ENCODE peak calls at places on chromosomes 2 and 18, in five cellular contexts. G, U, M, Z and R are unnamed samples.

GRCh38 chr2:152740743-152741328 is 22.4 kb downstream of the ARL6IP6 start:
- DNase-seq in G (no peak), M (peak; percentile 71), U (peak; percentile 72), Z (no peak), R (no peak)

GRCh38 chr18:58866261-58867232 is 1.9 kb downstream of the ZNF532 start:
- DNase-seq in Z (no peak), U (no peak), M (no peak), G (no peak), R (no peak)

GRCh38 chr2:225367482-225367881 is 32.0 kb upstream of the NYAP2 start:
- DNase-seq in M (no peak), U (no peak), Z (no peak), G (no peak), R (no peak)

GRCh38 chr2:67514515-67514914 is 117.4 kb downstream of the ETAA1 start:
- DNase-seq in G (no peak), U (peak; percentile 94), Z (no peak), M (no peak), R (no peak)

GRCh38 chr2:206670531-206671319 is 28.4 kb downstream of the FAM237A start:
- DNase-seq in M (peak; percentile 9), Z (no peak), G (no peak), U (no peak), R (no peak)

GRCh38 chr2:29747786-29748470 is 173.5 kb downstream of the ALK start:
- DNase-seq in G (no peak), M (peak; percentile 7), Z (no peak), U (peak; percentile 93), R (no peak)

GRCh38 chr2:163774862-163775261 is 39.1 kb upstream of the FIGN start:
- DNase-seq in U (peak; percentile 81), Z (no peak), G (no peak), M (no peak), R (no peak)

GRCh38 chr2:236768393-236769140 is 198.9 kb downstream of the ACKR3 start:
- DNase-seq in U (peak; percentile 14), G (no peak), Z (no peak), M (no peak), R (no peak)

GRCh38 chr2:20589975-20590703 is 60.8 kb downstream of the HS1BP3 start:
- DNase-seq in M (no peak), U (peak; percentile 35), Z (peak; percentile 5), G (peak; percentile 40), R (no peak)

GRCh38 chr18:45910405-45911023 is 56.6 kb downstream of the EPG5 start:
- DNase-seq in U (peak; percentile 49), G (peak; percentile 36), M (peak; percentile 44), Z (peak; percentile 37), R (no peak)

GRCh38 chr2:176075476-176075875 is 8.3 kb downstream of the EVX2 start:
- DNase-seq in Z (no peak), U (no peak), M (no peak), G (no peak), R (no peak)

GRCh38 chr18:59042477-59042842 is 97.2 kb upstream of the SEC11C start:
- DNase-seq in Z (no peak), G (no peak), U (no peak), M (no peak), R (no peak)

GRCh38 chr2:169609264-169609663 is 25.1 kb downstream of the PPIG start:
- DNase-seq in U (no peak), Z (no peak), G (no peak), M (no peak), R (no peak)

GRCh38 chr18:8413751-8414150 is 195.5 kb upstream of the RAB12 start:
- DNase-seq in M (no peak), G (no peak), U (no peak), Z (no peak), R (no peak)

GRCh38 chr2:96870631-96871255 is 863 bp upstream of the SEMA4C start:
- DNase-seq in U (no peak), Z (peak; percentile 73), M (no peak), G (no peak), R (no peak)

GRCh38 chr2:60811491-60812370 is 55.7 kb downstream of the PAPOLG start:
- DNase-seq in U (no peak), G (no peak), Z (no peak), M (no peak), R (no peak)

GRCh38 chr2:215178121-215178520 is 39.7 kb upstream of the ABCA12 start:
- DNase-seq in G (no peak), U (no peak), Z (no peak), M (no peak), R (no peak)

GRCh38 chr18:32802606-32803451 is 30.0 kb upstream of the KLHL14 start:
- DNase-seq in Z (no peak), G (no peak), M (peak; percentile 43), U (no peak), R (no peak)

GRCh38 chr18:35827275-35827929 is 145.1 kb upstream of the RMP24 start:
- DNase-seq in Z (no peak), U (no peak), G (no peak), M (no peak), R (no peak)

GRCh38 chr2:176710657-176711197 is 441.5 kb downstream of the MTX2 start:
- DNase-seq in G (no peak), M (no peak), Z (no peak), U (no peak), R (no peak)

GRCh38 chr2:176101862-176102261 is 2.3 kb downstream of the HOXD12 start:
- DNase-seq in U (no peak), M (no peak), G (no peak), Z (no peak), R (no peak)

GRCh38 chr2:216242365-216242764 is 129.9 kb downstream of the MARCHF4 start:
- DNase-seq in Z (no peak), U (no peak), G (no peak), M (no peak), R (no peak)

GRCh38 chr18:29488617-29489016 is 1311.7 kb upstream of the CDH2 start:
- DNase-seq in Z (no peak), U (peak; percentile 7), M (no peak), G (no peak), R (no peak)

GRCh38 chr2:236161531-236161930 is 6.7 kb downstream of the GBX2 start:
- DNase-seq in M (no peak), U (no peak), Z (no peak), G (no peak), R (no peak)

GRCh38 chr2:68767996-68768395 is 33.4 kb downstream of the ARHGAP25 start:
- DNase-seq in G (no peak), Z (no peak), U (no peak), M (no peak), R (no peak)
- H3K4me1 ChIP-seq in G (peaks cover 12% of the 10 kb centered on the region), Z (peaks cover 2% of the 10 kb centered on the region), U (peaks cover 34% of the 10 kb centered on the region), M (no peaks in the 10 kb centered on the region), R (peaks cover 65% of the 10 kb centered on the region)

GRCh38 chr2:44315945-44316344 is 40.7 kb downstream of the SLC3A1 start:
- DNase-seq in G (no peak), U (no peak), M (peak; percentile 17), Z (no peak), R (no peak)

GRCh38 chr2:44314354-44314753 is 39.1 kb downstream of the SLC3A1 start:
- DNase-seq in G (no peak), Z (no peak), M (no peak), U (no peak), R (no peak)

GRCh38 chr2:44305882-44306281 is 30.6 kb downstream of the SLC3A1 start:
- DNase-seq in Z (no peak), G (no peak), M (no peak), U (no peak), R (no peak)

GRCh38 chr2:44310287-44310686 is 35.0 kb downstream of the SLC3A1 start:
- DNase-seq in G (no peak), M (no peak), U (no peak), Z (no peak), R (no peak)
- H3K4me3 ChIP-seq in G (no peak overlapping the region), M (no peak overlapping the region), U (no peak overlapping the region), Z (no peak overlapping the region), R (no peak overlapping the region)

GRCh38 chr18:71398530-71398929 is 1109.7 kb downstream of the SOCS6 start:
- DNase-seq in U (no peak), G (no peak), M (peak; percentile 1), Z (no peak), R (no peak)
- TF ChIP-seq CTCF in U (no peak), G (no peak), M (peak; percentile 40), Z (no peak), R (no peak)

GRCh38 chr2:24816884-24817283 is 23.7 kb downstream of the CENPO start:
- DNase-seq in G (no peak), Z (no peak), M (no peak), U (peak; percentile 94), R (no peak)
- H3K4me1 ChIP-seq in G (no peaks in the 10 kb centered on the region), Z (no peaks in the 10 kb centered on the region), M (peaks cover 18% of the 10 kb centered on the region), U (peaks cover 17% of the 10 kb centered on the region), R (no peaks in the 10 kb centered on the region)

GRCh38 chr2:32626591-32627221 is 1.1 kb upstream of the TTC27 start:
- DNase-seq in G (no peak), M (no peak), Z (no peak), U (no peak), R (no peak)

GRCh38 chr2:32622570-32623310 is 5.1 kb upstream of the TTC27 start:
- DNase-seq in M (peak; percentile 22), G (no peak), Z (no peak), U (no peak), R (no peak)

GRCh38 chr2:32627441-32627900 is 379 bp upstream of the TTC27 start:
- DNase-seq in Z (peak; percentile 36), G (peak; percentile 50), U (peak; percentile 34), M (peak; percentile 9), R (no peak)

GRCh38 chr2:32623311-32623706 is 4.5 kb upstream of the TTC27 start:
- DNase-seq in G (no peak), M (no peak), Z (no peak), U (no peak), R (no peak)

DNA sequence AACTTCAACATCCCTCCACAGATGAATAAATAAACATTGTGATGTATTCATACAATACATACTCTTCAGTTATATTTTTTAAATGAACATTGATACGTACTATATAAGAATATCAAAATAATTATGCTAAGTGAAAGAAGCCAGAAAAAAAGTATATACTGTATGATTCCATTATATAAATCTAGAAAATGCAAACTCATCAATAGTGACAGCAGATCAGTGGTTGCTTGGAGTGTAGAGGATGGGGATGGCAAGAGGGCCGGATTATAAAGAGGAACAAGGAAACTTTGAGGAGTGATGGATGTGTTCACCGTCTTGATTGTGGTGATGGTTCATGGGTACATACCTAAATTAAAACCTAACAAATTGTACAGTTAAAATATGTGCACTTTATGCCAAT is 3.0 kb upstream of the TTC27 start:
- DNase-seq in U (no peak), G (no peak), Z (no peak), M (no peak), R (no peak)
- H3K4me3 ChIP-seq in U (no peak overlapping the region), G (no peak overlapping the region), Z (no peak overlapping the region), M (no peak overlapping the region), R (no peak overlapping the region)

DNA sequence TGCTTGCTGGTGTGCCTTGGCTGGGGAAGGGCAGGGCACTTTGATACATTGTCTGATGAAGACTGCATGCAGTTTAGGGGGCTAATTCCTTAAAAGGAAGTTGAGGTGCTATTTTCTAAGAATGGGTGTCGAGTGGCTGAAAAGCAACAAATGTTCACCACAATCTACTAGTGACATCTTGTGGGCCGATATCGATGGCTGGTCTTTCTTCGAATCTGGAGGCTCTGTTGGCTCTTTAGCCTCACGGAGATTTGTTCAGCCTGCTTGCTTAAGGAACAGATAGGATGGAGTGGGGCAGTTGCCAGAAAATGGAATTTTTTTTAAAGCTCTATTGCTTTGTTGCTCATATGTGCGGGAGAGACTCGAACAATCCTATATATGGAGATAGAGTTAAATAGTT is 71.0 kb upstream of the LYPD6B start:
- DNase-seq in M (no peak), U (peak; percentile 5), Z (no peak), G (no peak), R (no peak)
- TF ChIP-seq CTCF in M (peak; percentile 41), U (peak; percentile 16), Z (no peak), G (no peak), R (no peak)